ENCODE peak calls at places on chromosomes 2 and 18, in eight cellular contexts. One of them, this sample, is unnamed.

GRCh38 chr18:9965711-9966624 is 52.2 kb downstream of the VAPA start:
- DNase-seq in lower leg skin: no peak
- DNase-seq in cardiac fibroblast: peak; percentile 76
- DNase-seq in thoracic aorta: no peak
- DNase-seq in adrenal gland: peak; percentile 29
- DNase-seq in HCT116: no peak
- DNase-seq in CD4-positive, alpha-beta T cell: no peak
- DNase-seq in BJ: no peak
- DNase-seq in this sample: no peak

GRCh38 chr2:11505652-11506610 is 27.9 kb upstream of the GREB1 start:
- DNase-seq in lower leg skin: no peak
- DNase-seq in cardiac fibroblast: no peak
- DNase-seq in thoracic aorta: no peak
- DNase-seq in adrenal gland: no peak
- DNase-seq in HCT116: peak; percentile 15
- DNase-seq in CD4-positive, alpha-beta T cell: no peak
- DNase-seq in BJ: no peak
- DNase-seq in this sample: no peak

GRCh38 chr2:36831185-36831584 is 134.7 kb downstream of the VIT start:
- DNase-seq in lower leg skin: no peak
- DNase-seq in cardiac fibroblast: no peak
- DNase-seq in thoracic aorta: no peak
- DNase-seq in adrenal gland: no peak
- DNase-seq in HCT116: no peak
- DNase-seq in CD4-positive, alpha-beta T cell: no peak
- DNase-seq in BJ: no peak
- DNase-seq in this sample: no peak

GRCh38 chr2:201950606-201951005 is 83.0 kb upstream of the FZD7 start:
- DNase-seq in lower leg skin: no peak
- DNase-seq in cardiac fibroblast: no peak
- DNase-seq in thoracic aorta: no peak
- DNase-seq in adrenal gland: no peak
- DNase-seq in HCT116: no peak
- DNase-seq in CD4-positive, alpha-beta T cell: no peak
- DNase-seq in BJ: no peak
- DNase-seq in this sample: no peak

GRCh38 chr2:113672297-113672696 is 45.2 kb downstream of the RABL2A start:
- DNase-seq in lower leg skin: no peak
- DNase-seq in cardiac fibroblast: no peak
- DNase-seq in thoracic aorta: no peak
- DNase-seq in adrenal gland: no peak
- DNase-seq in HCT116: no peak
- DNase-seq in CD4-positive, alpha-beta T cell: no peak
- DNase-seq in BJ: no peak
- DNase-seq in this sample: no peak

GRCh38 chr18:26017929-26018328 is 72.5 kb downstream of the SS18 start:
- DNase-seq in lower leg skin: no peak
- DNase-seq in cardiac fibroblast: no peak
- DNase-seq in thoracic aorta: no peak
- DNase-seq in adrenal gland: no peak
- DNase-seq in HCT116: no peak
- DNase-seq in CD4-positive, alpha-beta T cell: no peak
- DNase-seq in BJ: no peak
- DNase-seq in this sample: no peak

GRCh38 chr2:62297642-62298010 is 101.7 kb downstream of the B3GNT2 start:
- DNase-seq in lower leg skin: no peak
- DNase-seq in cardiac fibroblast: peak; percentile 38
- DNase-seq in thoracic aorta: no peak
- DNase-seq in adrenal gland: no peak
- DNase-seq in HCT116: no peak
- DNase-seq in CD4-positive, alpha-beta T cell: no peak
- DNase-seq in BJ: no peak
- DNase-seq in this sample: no peak

GRCh38 chr2:197498937-197499593 is 575 bp downstream of the HSPD1 start:
- DNase-seq in lower leg skin: peak; percentile 40
- DNase-seq in cardiac fibroblast: peak; percentile 55
- DNase-seq in thoracic aorta: peak; percentile 15
- DNase-seq in adrenal gland: peak; percentile 82
- DNase-seq in HCT116: no peak
- DNase-seq in CD4-positive, alpha-beta T cell: peak; percentile 10
- DNase-seq in BJ: no peak
- DNase-seq in this sample: peak; percentile 45

DNA sequence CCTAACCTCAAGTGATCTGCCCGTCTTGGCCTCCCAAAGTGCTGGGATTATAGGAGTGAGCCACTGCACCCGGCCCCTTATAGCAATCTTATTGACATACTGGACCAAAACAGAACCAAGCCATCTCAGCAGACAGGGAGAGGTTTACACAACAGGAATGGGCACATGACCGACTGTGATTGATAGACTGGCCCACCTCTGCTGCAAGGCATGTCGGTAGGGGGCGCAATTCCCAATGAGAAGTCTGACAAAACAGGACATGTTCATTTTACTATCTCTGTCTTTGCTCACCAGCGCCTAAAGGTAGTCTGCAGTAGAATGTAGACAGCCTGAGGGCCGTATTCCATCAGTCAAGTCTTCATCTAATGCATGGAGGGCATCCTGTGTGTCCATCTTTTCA is 2.0 kb downstream of the LYPD6B start:
- DNase-seq in lower leg skin: no peak
- DNase-seq in cardiac fibroblast: no peak
- DNase-seq in thoracic aorta: no peak
- DNase-seq in adrenal gland: no peak
- DNase-seq in HCT116: peak; percentile 42
- DNase-seq in CD4-positive, alpha-beta T cell: peak; percentile 31
- DNase-seq in BJ: no peak
- DNase-seq in this sample: peak; percentile 41
- TF ChIP-seq CTCF in lower leg skin: no peak
- TF ChIP-seq CTCF in cardiac fibroblast: no peak
- TF ChIP-seq CTCF in thoracic aorta: no peak
- TF ChIP-seq CTCF in adrenal gland: no peak
- TF ChIP-seq CTCF in HCT116: peak; percentile 25
- TF ChIP-seq CTCF in CD4-positive, alpha-beta T cell: peak; percentile 33
- TF ChIP-seq CTCF in BJ: peak; percentile 51
- TF ChIP-seq CTCF in this sample: peak; percentile 62

DNA sequence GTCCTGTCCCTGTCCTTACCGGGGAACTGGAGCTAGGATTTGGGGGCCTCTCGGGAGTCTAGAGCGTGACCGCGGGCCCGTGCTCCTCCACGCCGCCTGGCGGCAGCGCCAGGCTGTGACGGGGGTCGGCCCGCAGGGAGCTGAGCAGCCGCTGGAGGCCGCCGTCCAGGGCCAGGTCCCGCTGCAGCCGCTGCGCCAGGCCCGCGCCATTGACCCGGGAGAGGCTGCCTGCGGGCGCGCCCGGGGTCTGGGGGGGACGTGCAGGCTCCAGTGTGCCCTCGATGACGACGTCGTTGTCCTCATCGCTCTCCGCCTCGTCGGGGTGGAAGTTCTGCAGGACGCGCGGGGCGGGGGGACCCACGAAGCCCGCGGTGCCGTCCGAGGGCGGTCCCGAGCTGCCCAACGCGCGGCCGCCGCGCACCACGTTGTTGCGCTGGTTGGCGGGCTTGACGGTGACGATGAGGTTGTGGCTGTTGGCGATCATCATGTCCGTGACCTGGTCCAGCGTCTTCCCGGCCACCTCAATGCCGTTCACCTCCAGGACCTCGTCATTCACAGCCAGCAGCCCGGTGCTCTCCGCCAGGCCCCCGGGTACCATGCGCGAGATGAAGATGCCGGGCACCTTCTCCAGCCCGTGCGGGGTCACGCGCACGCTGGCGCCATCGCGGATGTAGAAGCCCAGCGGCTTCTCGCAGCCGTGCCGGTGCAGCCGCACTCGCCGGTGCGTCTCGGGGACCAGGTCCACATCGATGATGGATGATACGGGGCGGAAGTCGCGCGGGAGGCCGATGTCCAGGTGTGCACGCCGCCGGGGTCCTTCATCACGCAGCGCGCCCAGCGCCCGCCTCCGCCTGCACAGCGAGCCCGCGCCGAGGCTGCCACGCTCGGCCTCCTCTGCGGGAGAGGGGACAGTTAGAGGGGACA is 50.9 kb downstream of the ADNP2 start:
- DNase-seq in lower leg skin: no peak
- DNase-seq in cardiac fibroblast: peak; percentile 46
- DNase-seq in thoracic aorta: no peak
- DNase-seq in adrenal gland: peak; percentile 29
- DNase-seq in HCT116: no peak
- DNase-seq in CD4-positive, alpha-beta T cell: no peak
- DNase-seq in BJ: no peak
- DNase-seq in this sample: no peak
- TF ChIP-seq CTCF in lower leg skin: no peak
- TF ChIP-seq CTCF in cardiac fibroblast: peak; percentile 38
- TF ChIP-seq CTCF in thoracic aorta: peak; percentile 42
- TF ChIP-seq CTCF in adrenal gland: peak; percentile 20
- TF ChIP-seq CTCF in HCT116: no peak
- TF ChIP-seq CTCF in CD4-positive, alpha-beta T cell: peak; percentile 59
- TF ChIP-seq CTCF in BJ: peak; percentile 48
- TF ChIP-seq CTCF in this sample: no peak

GRCh38 chr2:85914525-85914881 is 25.7 kb upstream of the ST3GAL5 start:
- DNase-seq in lower leg skin: no peak
- DNase-seq in cardiac fibroblast: no peak
- DNase-seq in thoracic aorta: no peak
- DNase-seq in adrenal gland: no peak
- DNase-seq in HCT116: no peak
- DNase-seq in CD4-positive, alpha-beta T cell: no peak
- DNase-seq in BJ: no peak
- DNase-seq in this sample: no peak

GRCh38 chr2:85914916-85915315 is 26.1 kb upstream of the ST3GAL5 start:
- DNase-seq in lower leg skin: no peak
- DNase-seq in cardiac fibroblast: no peak
- DNase-seq in thoracic aorta: no peak
- DNase-seq in adrenal gland: no peak
- DNase-seq in HCT116: no peak
- DNase-seq in CD4-positive, alpha-beta T cell: no peak
- DNase-seq in BJ: no peak
- DNase-seq in this sample: no peak

GRCh38 chr2:85911097-85911496 is 22.3 kb upstream of the ST3GAL5 start:
- DNase-seq in lower leg skin: no peak
- DNase-seq in cardiac fibroblast: no peak
- DNase-seq in thoracic aorta: no peak
- DNase-seq in adrenal gland: no peak
- DNase-seq in HCT116: no peak
- DNase-seq in CD4-positive, alpha-beta T cell: no peak
- DNase-seq in BJ: no peak
- DNase-seq in this sample: no peak

GRCh38 chr2:85913854-85914524 is 25.2 kb upstream of the ST3GAL5 start:
- DNase-seq in lower leg skin: no peak
- DNase-seq in cardiac fibroblast: peak; percentile 82
- DNase-seq in thoracic aorta: no peak
- DNase-seq in adrenal gland: no peak
- DNase-seq in HCT116: no peak
- DNase-seq in CD4-positive, alpha-beta T cell: no peak
- DNase-seq in BJ: no peak
- DNase-seq in this sample: no peak

DNA sequence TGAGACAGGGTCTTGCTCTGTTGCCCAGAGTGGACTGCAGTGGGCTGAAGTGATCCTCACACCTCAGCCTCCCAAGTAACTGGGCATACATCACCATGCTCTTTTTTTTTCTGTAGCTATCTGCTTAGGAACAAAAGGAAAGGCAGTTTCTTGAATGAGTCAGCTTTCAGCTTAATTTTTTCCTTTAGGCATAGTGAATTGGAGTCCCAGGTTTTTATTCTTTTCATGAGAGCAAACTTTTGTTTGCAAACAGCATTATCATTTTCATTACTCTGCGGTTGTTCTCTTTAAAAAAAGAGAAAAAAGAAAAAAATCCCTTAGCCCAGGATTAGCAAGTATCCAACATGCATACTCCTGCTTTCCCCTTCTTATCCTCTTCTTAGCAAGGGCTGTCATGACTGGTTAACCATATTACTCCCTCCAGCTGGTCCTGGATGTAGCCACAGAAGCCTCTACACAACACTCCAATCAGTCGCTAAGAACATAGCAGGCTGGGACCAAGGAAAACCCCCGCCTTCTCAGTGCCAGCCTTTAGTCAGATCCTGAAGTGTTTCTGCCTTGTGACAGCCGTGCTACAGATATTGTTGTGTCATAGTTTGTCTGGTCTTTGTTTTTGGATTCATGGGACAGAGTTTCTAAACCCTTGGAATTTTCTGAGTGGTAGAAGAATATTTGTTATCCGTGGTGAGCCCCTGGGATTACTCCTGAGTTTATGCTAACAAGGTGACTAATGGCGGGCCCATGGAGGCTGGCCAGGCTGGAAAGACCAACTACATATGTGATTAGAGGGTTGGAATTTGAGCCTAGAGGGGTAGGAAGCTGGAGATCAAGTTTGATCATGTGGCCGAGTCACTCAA is 23.3 kb upstream of the ST3GAL5 start:
- DNase-seq in lower leg skin: peak; percentile 78
- DNase-seq in cardiac fibroblast: peak; percentile 78
- DNase-seq in thoracic aorta: no peak
- DNase-seq in adrenal gland: peak; percentile 63
- DNase-seq in HCT116: no peak
- DNase-seq in CD4-positive, alpha-beta T cell: no peak
- DNase-seq in BJ: peak; percentile 49
- DNase-seq in this sample: no peak
- TF ChIP-seq CTCF in lower leg skin: no peak
- TF ChIP-seq CTCF in cardiac fibroblast: no peak
- TF ChIP-seq CTCF in thoracic aorta: no peak
- TF ChIP-seq CTCF in adrenal gland: no peak
- TF ChIP-seq CTCF in HCT116: no peak
- TF ChIP-seq CTCF in CD4-positive, alpha-beta T cell: no peak
- TF ChIP-seq CTCF in BJ: no peak
- TF ChIP-seq CTCF in this sample: no peak

GRCh38 chr2:239268549-239268948 is 132.3 kb downstream of the HDAC4 start:
- DNase-seq in lower leg skin: no peak
- DNase-seq in cardiac fibroblast: no peak
- DNase-seq in thoracic aorta: no peak
- DNase-seq in adrenal gland: no peak
- DNase-seq in HCT116: no peak
- DNase-seq in CD4-positive, alpha-beta T cell: no peak
- DNase-seq in BJ: no peak
- DNase-seq in this sample: no peak

GRCh38 chr2:239266436-239266770 is 134.4 kb downstream of the HDAC4 start:
- DNase-seq in lower leg skin: no peak
- DNase-seq in cardiac fibroblast: no peak
- DNase-seq in thoracic aorta: no peak
- DNase-seq in adrenal gland: no peak
- DNase-seq in HCT116: no peak
- DNase-seq in CD4-positive, alpha-beta T cell: no peak
- DNase-seq in BJ: no peak
- DNase-seq in this sample: no peak

GRCh38 chr2:239266779-239267410 is 133.9 kb downstream of the HDAC4 start:
- DNase-seq in lower leg skin: no peak
- DNase-seq in cardiac fibroblast: no peak
- DNase-seq in thoracic aorta: no peak
- DNase-seq in adrenal gland: no peak
- DNase-seq in HCT116: no peak
- DNase-seq in CD4-positive, alpha-beta T cell: no peak
- DNase-seq in BJ: no peak
- DNase-seq in this sample: no peak

GRCh38 chr2:239268082-239268481 is 132.7 kb downstream of the HDAC4 start:
- DNase-seq in lower leg skin: no peak
- DNase-seq in cardiac fibroblast: no peak
- DNase-seq in thoracic aorta: no peak
- DNase-seq in adrenal gland: peak; percentile 83
- DNase-seq in HCT116: no peak
- DNase-seq in CD4-positive, alpha-beta T cell: no peak
- DNase-seq in BJ: no peak
- DNase-seq in this sample: no peak

DNA sequence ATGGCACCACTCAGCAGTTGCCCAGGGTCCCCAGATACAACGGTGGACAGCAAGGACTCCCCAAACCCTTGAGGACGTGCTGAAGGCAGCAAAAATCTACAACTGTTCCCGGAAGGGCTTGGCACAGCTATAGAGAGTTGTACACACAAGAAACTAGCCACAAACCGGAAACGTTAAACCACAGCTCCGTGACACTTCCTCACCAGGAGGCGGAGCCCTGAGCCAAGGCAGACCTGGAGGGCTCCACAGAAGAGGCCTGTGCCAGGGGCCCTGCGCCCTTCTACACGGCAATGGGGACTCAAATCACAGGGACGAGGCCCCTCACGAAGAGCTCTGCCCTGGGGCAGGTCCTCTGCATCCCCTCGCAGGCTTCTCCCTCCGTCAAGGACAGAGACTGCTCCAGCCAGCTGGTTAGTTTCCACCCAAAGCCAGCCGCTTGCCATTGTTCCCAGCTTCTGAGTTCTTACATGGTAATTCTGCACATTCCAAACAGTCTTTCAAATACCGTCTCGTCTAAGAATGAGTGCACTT is 133.3 kb downstream of the HDAC4 start:
- DNase-seq in lower leg skin: peak; percentile 82
- DNase-seq in cardiac fibroblast: peak; percentile 85
- DNase-seq in thoracic aorta: no peak
- DNase-seq in adrenal gland: peak; percentile 75
- DNase-seq in HCT116: peak; percentile 53
- DNase-seq in CD4-positive, alpha-beta T cell: peak; percentile 84
- DNase-seq in BJ: peak; percentile 38
- DNase-seq in this sample: no peak
- TF ChIP-seq CTCF in lower leg skin: no peak
- TF ChIP-seq CTCF in cardiac fibroblast: no peak
- TF ChIP-seq CTCF in thoracic aorta: no peak
- TF ChIP-seq CTCF in adrenal gland: peak; percentile 11
- TF ChIP-seq CTCF in HCT116: no peak
- TF ChIP-seq CTCF in CD4-positive, alpha-beta T cell: peak; percentile 69
- TF ChIP-seq CTCF in BJ: peak; percentile 22
- TF ChIP-seq CTCF in this sample: no peak